ENCODE peak calls at places on chromosomes 12 and 14, in five cellular contexts. G is IMR-90, N is left ventricle myocardium inferior, S is K562, C is adrenal gland. A is an unnamed sample.

GRCh38 chr12:57776247-57776587 is 3.8 kb downstream of the EEF1AKMT3 start:
- DNase-seq in G (no peak), N (no peak), S (no peak), C (no peak), A (no peak)

GRCh38 chr12:54390668-54391551 is 6.4 kb upstream of the ZNF385A start:
- DNase-seq in G (no peak), N (peak), S (peak), C (no peak), A (no peak)

GRCh38 chr12:76762556-76762955 is 1.4 kb upstream of the ZDHHC17 start:
- DNase-seq in G (no peak), N (no peak), S (no peak), C (no peak), A (no peak)

GRCh38 chr12:67161322-67161918 is 107.7 kb upstream of the CAND1 start:
- DNase-seq in G (peak), N (no peak), S (peak), C (peak), A (no peak)

GRCh38 chr14:24465369-24465768 is 22.8 kb upstream of the SDR39U1 start:
- DNase-seq in G (no peak), N (no peak), S (no peak), C (no peak), A (no peak)

GRCh38 chr14:53929871-53930685 is 26.5 kb downstream of the BMP4 start:
- DNase-seq in G (no peak), N (no peak), S (peak), C (no peak), A (no peak)

GRCh38 chr14:76717508-76717907 is 43.8 kb upstream of the VASH1 start:
- DNase-seq in G (no peak), N (no peak), S (no peak), C (no peak), A (no peak)

GRCh38 chr14:52862652-52863338 is 71.4 kb upstream of the GNPNAT1 start:
- DNase-seq in G (peak), N (no peak), S (no peak), C (no peak), A (no peak)

GRCh38 chr12:130739571-130739970 is 23.5 kb upstream of the RIMBP2 start:
- DNase-seq in G (no peak), N (no peak), S (no peak), C (peak), A (no peak)

GRCh38 chr12:125704803-125705202 is 639.6 kb downstream of the AACS start:
- DNase-seq in G (no peak), N (no peak), S (no peak), C (no peak), A (no peak)

GRCh38 chr12:132152411-132152821 is 8.2 kb downstream of the NOC4L start:
- DNase-seq in G (no peak), N (peak), S (no peak), C (no peak), A (no peak)

GRCh38 chr12:119594399-119594730 is 791 bp downstream of the TMEM233 start:
- DNase-seq in G (no peak), N (no peak), S (no peak), C (no peak), A (no peak)
- H3K27ac ChIP-seq in G (no peak), N (peak), S (no peak), C (peak), A (no peak)

GRCh38 chr14:32417956-32418552 is 89.0 kb downstream of the AKAP6 start:
- DNase-seq in G (peak), N (peak), S (no peak), C (peak), A (no peak)
- H3K27ac ChIP-seq in G (no peak), N (peak), S (no peak), C (peak), A (no peak)

GRCh38 chr12:102232446-102232845 is 34.8 kb upstream of the PMCH start:
- DNase-seq in G (peak), N (no peak), S (no peak), C (no peak), A (no peak)
- H3K27ac ChIP-seq in G (no peak), N (no peak), S (no peak), C (no peak), A (no peak)

DNA sequence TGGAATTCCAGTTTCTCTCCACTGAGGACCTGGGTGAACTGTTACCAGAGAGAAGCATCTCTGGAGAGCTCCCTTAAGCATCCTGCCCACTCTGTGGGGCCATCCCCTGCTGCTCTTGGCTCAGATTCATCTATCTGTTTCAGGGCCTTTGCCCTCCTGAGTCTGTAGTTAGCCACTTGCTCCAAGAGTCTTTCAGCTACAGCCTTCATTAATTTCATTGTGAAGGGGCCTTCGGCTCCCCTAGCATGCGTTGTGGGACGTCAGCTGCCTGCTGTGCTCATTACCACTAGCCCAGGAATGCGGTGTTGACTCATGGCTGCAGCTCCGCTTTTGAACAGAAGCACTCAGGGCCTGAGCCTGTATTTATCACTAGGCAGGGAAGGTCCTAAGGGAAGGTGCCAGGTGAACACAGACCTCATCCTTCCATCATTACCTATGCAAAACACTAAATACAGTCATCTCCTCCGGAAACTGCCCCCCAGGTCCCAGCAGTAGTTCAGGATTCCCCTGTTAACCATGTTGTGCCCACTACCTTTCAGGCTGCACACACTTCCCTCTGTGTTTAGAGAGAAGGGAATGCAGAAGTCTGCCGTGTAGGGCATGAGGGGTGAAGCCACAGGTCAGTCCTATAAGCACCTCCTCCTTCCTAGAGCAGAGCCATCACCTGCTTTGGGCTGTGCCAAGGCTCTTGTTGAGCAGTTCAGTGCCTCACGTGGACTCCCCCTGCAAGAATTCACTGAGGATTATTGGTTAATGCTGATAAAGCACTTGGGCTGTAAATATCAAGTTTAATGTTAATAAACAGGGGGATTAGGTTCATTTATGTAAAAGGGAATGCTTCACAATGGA is 191.4 kb downstream of the CACNA1C start:
- DNase-seq in G (peak), N (no peak), S (no peak), C (no peak), A (no peak)
- H3K27ac ChIP-seq in G (peak), N (peak), S (no peak), C (peak), A (no peak)

DNA sequence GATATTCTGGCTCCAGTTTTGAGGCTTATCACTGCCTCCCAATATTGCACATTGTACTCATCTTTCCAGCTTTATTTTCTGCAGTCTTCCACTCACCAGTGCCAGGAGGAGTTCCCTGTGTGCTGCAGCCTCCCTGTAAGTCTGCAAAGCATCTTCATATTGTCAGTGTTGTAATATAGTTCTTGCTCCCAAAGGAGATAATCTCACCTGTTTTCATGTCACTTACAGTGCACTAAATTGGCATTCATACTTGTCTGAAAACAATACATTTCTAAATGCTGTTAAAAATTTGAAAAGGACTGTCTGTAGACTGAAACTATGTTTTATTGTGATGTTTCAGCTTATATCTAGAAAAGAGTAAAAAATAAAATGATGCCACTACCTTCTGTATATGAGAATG is 146.8 kb upstream of the TMTC1 start:
- DNase-seq in G (no peak), N (no peak), S (no peak), C (no peak), A (no peak)
- H3K27ac ChIP-seq in G (no peak), N (no peak), S (no peak), C (no peak), A (no peak)

GRCh38 chr14:102581193-102581592 is 11.3 kb upstream of the RCOR1 start:
- DNase-seq in G (no peak), N (no peak), S (no peak), C (no peak), A (no peak)

GRCh38 chr14:102578821-102579220 is 13.6 kb upstream of the RCOR1 start:
- DNase-seq in G (no peak), N (no peak), S (no peak), C (no peak), A (no peak)

GRCh38 chr14:102579696-102580551 is 12.5 kb upstream of the RCOR1 start:
- DNase-seq in G (peak), N (no peak), S (no peak), C (no peak), A (no peak)

GRCh38 chr14:102583726-102584125 is 8.7 kb upstream of the RCOR1 start:
- DNase-seq in G (no peak), N (no peak), S (no peak), C (no peak), A (no peak)

GRCh38 chr14:102580552-102581110 is 11.8 kb upstream of the RCOR1 start:
- DNase-seq in G (no peak), N (no peak), S (no peak), C (no peak), A (no peak)
- H3K27ac ChIP-seq in G (no peak), N (no peak), S (no peak), C (no peak), A (no peak)

DNA sequence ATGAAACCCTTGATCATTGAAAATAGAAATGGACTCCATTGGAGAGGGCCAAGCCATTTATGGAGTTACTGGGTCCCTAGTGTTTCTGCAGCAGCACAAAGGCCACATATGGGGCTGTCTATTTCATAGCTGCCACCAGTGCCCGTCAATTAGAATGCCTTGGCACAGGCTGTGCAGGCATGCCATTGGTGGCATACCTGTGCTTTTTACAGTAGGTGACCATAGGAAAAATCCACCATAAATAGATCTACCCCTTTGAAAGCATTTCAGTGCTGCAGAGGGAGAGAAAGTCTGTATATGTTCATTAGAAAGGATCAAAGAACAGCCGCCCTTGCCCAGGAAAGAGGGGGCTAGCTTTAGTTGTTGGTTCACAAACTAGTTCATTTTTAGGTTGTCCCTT is 13.1 kb downstream of the MYBPC1 start:
- DNase-seq in G (no peak), N (no peak), S (no peak), C (no peak), A (no peak)
- H3K27ac ChIP-seq in G (no peak), N (no peak), S (no peak), C (no peak), A (peak)

DNA sequence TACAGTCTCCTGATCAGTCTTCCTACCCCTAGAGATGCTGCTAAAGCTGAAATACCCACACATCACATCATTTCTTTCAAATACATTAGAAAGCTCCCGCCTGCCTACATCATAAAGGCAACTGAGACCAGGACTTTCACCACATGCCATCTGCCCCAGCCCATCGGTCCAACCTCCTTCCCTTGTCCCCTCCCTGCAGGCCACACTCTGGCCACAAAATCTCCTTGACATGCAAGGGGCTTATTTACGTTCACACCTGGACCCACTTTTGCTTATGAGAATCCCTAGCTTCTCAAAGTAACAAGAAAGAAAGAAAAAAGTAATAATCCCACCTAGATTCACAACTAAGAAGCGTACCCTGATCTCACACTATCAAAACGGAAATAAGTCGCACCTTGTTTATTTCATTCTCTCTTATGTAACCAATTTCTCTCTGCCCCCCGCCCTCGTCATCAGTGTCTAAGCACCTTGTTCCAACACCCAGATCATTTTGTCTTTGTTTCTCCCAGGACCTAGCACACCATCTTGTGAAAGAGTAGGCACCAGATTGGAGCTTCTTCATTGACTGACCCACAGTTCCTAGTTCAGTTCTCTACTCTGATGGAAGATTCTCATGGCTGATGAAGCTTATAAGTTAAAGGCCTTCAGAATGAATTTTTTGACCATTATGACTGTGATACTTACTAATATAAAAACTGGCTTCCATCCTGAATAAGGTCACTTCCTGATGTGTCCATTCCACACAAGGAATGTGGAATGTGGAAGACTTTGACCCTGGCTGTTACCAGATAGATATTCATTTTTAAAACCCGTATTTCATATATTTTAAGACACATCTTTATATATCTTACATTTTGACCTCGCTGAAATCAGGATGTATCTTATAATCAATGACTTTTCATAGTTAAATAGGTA is 7.7 kb downstream of the WSB2 start:
- DNase-seq in G (peak), N (no peak), S (no peak), C (no peak), A (no peak)
- H3K27ac ChIP-seq in G (peak), N (peak), S (no peak), C (peak), A (peak)

A was measured in suprapubic skin.